ENCODE peak calls at places on chromosomes 11 and 22, in five cellular contexts. A is cardiac muscle cell; G is aorta; V is H9; O is CD4-positive, alpha-beta memory T cell. Y is an unnamed sample.

GRCh38 chr11:96238563-96239166 is 104.3 kb downstream of the MAML2 start:
- DNase-seq in G (no peak), V (no peak), A (no peak), O (no peak), Y (no peak)

GRCh38 chr11:66465371-66466224 is 1.1 kb upstream of the PELI3 start:
- DNase-seq in V (no peak), A (no peak), G (no peak), O (no peak), Y (no peak)

GRCh38 chr11:107493117-107493516 is 35.5 kb upstream of the CWF19L2 start:
- DNase-seq in O (no peak), V (no peak), G (no peak), A (no peak), Y (no peak)

GRCh38 chr11:15236514-15236913 is 121.8 kb downstream of the INSC start:
- DNase-seq in V (peak; percentile 30), A (no peak), G (no peak), O (no peak), Y (no peak)

GRCh38 chr11:11374358-11375148 is 21.5 kb upstream of the CSNK2A3 start:
- DNase-seq in G (no peak), A (no peak), V (no peak), O (no peak), Y (no peak)

GRCh38 chr11:70505331-70505731 is 107.0 kb downstream of the CTTN start:
- DNase-seq in G (peak; percentile 29), A (no peak), O (no peak), V (no peak), Y (no peak)

GRCh38 chr11:74153224-74153623 is 17.6 kb downstream of the C2CD3 start:
- DNase-seq in O (no peak), V (no peak), A (no peak), G (no peak), Y (no peak)

GRCh38 chr11:2940930-2941821 is 12.0 kb upstream of the PHLDA2 start:
- DNase-seq in G (no peak), A (no peak), V (no peak), O (no peak), Y (no peak)

GRCh38 chr11:108967571-108967970 is 302.7 kb downstream of the DDX10 start:
- DNase-seq in G (peak; percentile 69), V (no peak), O (no peak), A (peak; percentile 60), Y (no peak)

GRCh38 chr11:95655544-95655943 is 134.0 kb downstream of the FAM76B start:
- DNase-seq in O (no peak), G (no peak), V (no peak), A (no peak), Y (no peak)

GRCh38 chr22:27870234-27871191 is 48.5 kb downstream of the PITPNB start:
- DNase-seq in V (no peak), O (no peak), A (no peak), G (no peak), Y (no peak)

DNA sequence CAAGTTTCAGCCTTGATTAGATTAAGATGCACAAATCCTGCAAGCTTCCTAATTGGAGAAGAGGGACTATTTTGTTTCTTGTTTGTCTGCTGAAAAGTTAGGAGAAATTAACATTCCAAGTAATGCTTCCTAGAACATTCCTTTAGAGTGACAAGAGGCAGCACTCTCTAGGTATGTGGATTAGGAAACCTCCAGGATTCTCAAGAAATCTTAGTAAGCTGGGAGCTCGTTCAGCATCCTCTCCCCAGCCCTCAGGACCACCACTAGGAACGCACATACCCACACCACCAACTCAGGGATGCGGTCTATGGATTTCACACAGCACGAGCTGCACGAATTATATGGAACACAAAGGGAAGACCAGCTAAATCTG is 52.9 kb downstream of the NCAPD3 start:
- DNase-seq in O (no peak), V (no peak), A (no peak), G (no peak), Y (no peak)
- H3K9me3 ChIP-seq in O (no peaks in the 10 kb centered on the region), V (peaks cover 63% of the 10 kb centered on the region), A (no peaks in the 10 kb centered on the region), G (no peaks in the 10 kb centered on the region), Y (no peaks in the 10 kb centered on the region)

DNA sequence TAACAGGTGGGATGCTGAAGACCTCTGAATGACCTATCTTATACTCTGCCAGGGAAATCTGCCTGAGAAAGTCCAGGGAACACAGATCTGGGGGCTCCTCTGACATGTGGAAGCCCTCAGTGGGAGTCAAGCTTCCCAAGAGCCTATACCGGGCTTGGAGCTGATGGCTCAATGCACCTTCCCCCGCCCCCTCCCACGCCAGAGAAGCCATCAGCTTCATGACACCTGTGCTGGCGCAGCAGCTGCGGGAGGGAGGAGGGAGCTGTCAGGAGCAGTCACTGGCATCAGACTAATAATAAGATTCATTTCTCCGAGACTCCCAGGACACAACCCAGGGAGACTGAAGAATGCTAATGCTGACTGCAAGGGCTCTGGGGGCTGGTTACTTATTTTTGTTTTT is 47.8 kb downstream of the SPATA19 start:
- DNase-seq in A (no peak), V (peak; percentile 19), O (no peak), G (no peak), Y (no peak)
- H3K9me3 ChIP-seq in A (no peaks in the 10 kb centered on the region), V (peaks cover 9% of the 10 kb centered on the region), O (peaks cover 3% of the 10 kb centered on the region), G (peaks cover 11% of the 10 kb centered on the region), Y (peaks cover 6% of the 10 kb centered on the region)

DNA sequence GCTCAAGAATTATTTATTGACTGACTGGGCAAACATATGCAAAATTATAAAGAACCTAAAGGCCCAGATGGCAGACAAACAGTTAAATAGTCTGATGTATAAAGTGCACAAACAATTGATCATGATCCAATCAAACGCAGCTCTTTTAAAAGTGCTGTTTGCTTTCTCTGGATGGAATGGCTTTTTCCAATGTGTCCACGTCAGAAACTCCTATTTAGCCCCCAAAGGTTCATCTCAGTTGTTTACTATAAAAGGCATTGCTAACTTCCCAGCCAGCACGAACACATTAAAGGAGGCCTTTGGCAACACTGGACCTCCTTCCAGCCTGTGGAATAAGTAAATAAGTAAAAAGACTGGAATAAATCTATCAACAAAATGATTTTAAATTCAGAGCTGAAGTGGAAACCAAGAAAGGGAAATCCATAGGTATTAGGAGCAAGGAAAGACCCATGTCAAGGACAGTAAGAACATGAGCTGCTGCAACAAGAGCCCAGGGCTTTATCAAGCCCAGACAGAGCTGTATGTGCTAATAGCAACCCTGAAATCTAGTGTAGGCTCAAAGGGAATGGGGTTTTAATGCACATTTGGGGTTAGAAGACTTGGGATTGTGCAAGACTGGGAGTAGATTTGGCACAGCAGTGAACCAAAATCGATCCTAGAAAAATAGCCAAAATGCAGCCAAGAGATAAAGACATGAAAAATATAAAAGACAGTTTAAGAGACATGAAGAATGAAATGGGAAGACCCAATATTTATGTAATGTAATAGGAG is 105.4 kb downstream of the EFCAB6 start:
- DNase-seq in O (no peak), G (no peak), A (no peak), V (no peak), Y (no peak)
- H3K9me3 ChIP-seq in O (peaks cover 3% of the 10 kb centered on the region), G (peaks cover 3% of the 10 kb centered on the region), A (no peaks in the 10 kb centered on the region), V (no peaks in the 10 kb centered on the region), Y (peaks cover 8% of the 10 kb centered on the region)

GRCh38 chr22:28882545-28882877 is 861 bp upstream of the ZNRF3 start:
- DNase-seq in G (no peak), O (no peak), V (no peak), A (no peak), Y (no peak)
- H3K9me3 ChIP-seq in G (no peaks in the 10 kb centered on the region), O (no peaks in the 10 kb centered on the region), V (no peaks in the 10 kb centered on the region), A (no peaks in the 10 kb centered on the region), Y (no peaks in the 10 kb centered on the region)

GRCh38 chr22:20551805-20552449 is 44.5 kb downstream of the MED15 start:
- DNase-seq in A (no peak), G (no peak), O (peak; percentile 59), V (no peak), Y (no peak)

GRCh38 chr22:20552450-20552894 is 45.1 kb downstream of the MED15 start:
- DNase-seq in O (no peak), G (peak; percentile 91), A (no peak), V (no peak), Y (no peak)

GRCh38 chr22:20553947-20554741 is 46.7 kb downstream of the MED15 start:
- DNase-seq in V (no peak), A (no peak), O (no peak), G (no peak), Y (no peak)

GRCh38 chr22:20550851-20551744 is 43.7 kb downstream of the MED15 start:
- DNase-seq in O (peak; percentile 73), V (peak; percentile 72), A (peak; percentile 61), G (peak; percentile 82), Y (no peak)

DNA sequence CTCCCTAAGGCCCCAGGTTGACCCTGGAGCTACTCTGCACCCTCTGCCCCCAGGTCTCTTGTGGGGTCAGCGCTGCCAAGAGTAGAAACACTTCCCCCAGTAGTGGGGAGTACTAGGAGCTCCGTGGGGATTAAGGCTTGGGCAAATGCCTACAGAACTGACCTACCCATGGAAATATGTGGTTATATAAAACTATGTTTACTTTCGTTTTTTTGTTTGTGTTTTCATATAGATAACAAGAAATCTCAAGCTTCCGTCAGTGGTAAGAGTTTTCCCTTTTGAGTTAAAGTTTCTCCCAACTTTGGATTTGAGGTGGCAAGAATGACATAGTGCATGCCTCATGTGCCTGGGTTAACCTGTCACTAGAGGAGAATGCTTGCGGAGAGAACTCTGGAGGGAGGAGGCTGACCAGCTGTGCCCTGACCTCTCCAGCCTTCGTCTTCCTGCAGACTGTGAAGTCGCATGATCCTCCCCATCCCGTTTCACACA is 45.5 kb downstream of the MED15 start:
- DNase-seq in O (no peak), A (no peak), G (no peak), V (no peak), Y (no peak)
- H3K9me3 ChIP-seq in O (no peaks in the 10 kb centered on the region), A (no peaks in the 10 kb centered on the region), G (no peaks in the 10 kb centered on the region), V (no peaks in the 10 kb centered on the region), Y (no peaks in the 10 kb centered on the region)

GRCh38 chr22:48708558-48709245 is 1119.0 kb downstream of the BRD1 start:
- DNase-seq in A (no peak), V (no peak), O (no peak), G (peak; percentile 43), Y (no peak)

GRCh38 chr22:48707749-48708557 is 1119.7 kb downstream of the BRD1 start:
- DNase-seq in V (no peak), A (no peak), G (peak; percentile 33), O (no peak), Y (no peak)

GRCh38 chr22:48709976-48710375 is 1117.7 kb downstream of the BRD1 start:
- DNase-seq in G (no peak), V (no peak), O (no peak), A (no peak), Y (no peak)

GRCh38 chr22:48710410-48710809 is 1117.3 kb downstream of the BRD1 start:
- DNase-seq in G (peak; percentile 23), A (no peak), O (no peak), V (no peak), Y (no peak)

DNA sequence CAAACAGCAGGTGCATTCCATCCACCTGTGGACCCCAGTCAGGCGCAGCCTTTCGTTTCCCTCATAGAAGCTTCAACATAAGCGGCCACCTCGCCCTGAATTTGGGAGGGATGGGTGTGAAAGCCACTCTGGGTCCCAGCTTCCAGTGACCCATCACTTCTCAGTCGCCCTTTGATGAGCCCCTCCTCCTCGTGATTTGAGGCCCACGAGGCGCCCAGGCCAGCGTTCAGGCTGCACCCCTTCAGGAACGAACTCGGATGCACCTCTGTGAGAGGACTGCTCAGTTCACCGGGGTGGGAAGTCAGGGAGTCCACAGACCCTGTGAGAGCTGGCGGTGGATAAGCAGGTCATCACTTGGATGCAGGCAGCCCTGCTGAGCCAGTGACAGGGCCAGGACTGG is 1118.2 kb downstream of the BRD1 start:
- DNase-seq in A (no peak), O (no peak), G (peak; percentile 34), V (no peak), Y (no peak)
- H3K9me3 ChIP-seq in A (no peaks in the 10 kb centered on the region), O (no peaks in the 10 kb centered on the region), G (no peaks in the 10 kb centered on the region), V (no peaks in the 10 kb centered on the region), Y (no peaks in the 10 kb centered on the region)